ENCODE peak calls at places on chromosomes 16 and 17, in eight cellular contexts. G is activated CD8-positive, alpha-beta T cell treated with anti-CD3 and anti-CD28 coated beads for 36 hours; I is CD8-positive, alpha-beta T cell; D is GM13977; A is stomach; X is HFF-Myc; Q is H9; R is endothelial cell of umbilical vein. E is an unnamed sample.

GRCh38 chr16:65121870-65122723 is at the start of gene CDH11:
- DNase-seq in G (no peak), I (no peak), D (peak), A (peak), X (no peak), Q (peak), R (peak), E (no peak)

GRCh38 chr17:30021708-30022317 is 80.4 kb downstream of the EFCAB5 start:
- DNase-seq in G (peak), I (peak), D (peak), A (peak), X (peak), Q (no peak), R (peak), E (peak)

GRCh38 chr16:70685061-70685937 is 554 bp downstream of the MTSS2 start:
- DNase-seq in G (no peak), I (no peak), D (peak), A (no peak), X (no peak), Q (no peak), R (no peak), E (peak)

GRCh38 chr16:78932395-78932794 is 668.1 kb downstream of the MAF start:
- DNase-seq in G (no peak), I (no peak), D (no peak), A (no peak), X (no peak), Q (no peak), R (no peak), E (no peak)

GRCh38 chr16:88772871-88773811 is 11.9 kb downstream of the PIEZO1 start:
- DNase-seq in G (no peak), I (no peak), D (no peak), A (no peak), X (peak), Q (no peak), R (no peak), E (no peak)

GRCh38 chr16:55418586-55418985 is 60.4 kb upstream of the MMP2 start:
- DNase-seq in G (no peak), I (no peak), D (no peak), A (no peak), X (no peak), Q (peak), R (no peak), E (no peak)

GRCh38 chr16:46737621-46738214 is 10.4 kb downstream of the MYLK3 start:
- DNase-seq in G (no peak), I (no peak), D (no peak), A (no peak), X (no peak), Q (no peak), R (no peak), E (no peak)

GRCh38 chr16:78211951-78212350 is 112.5 kb downstream of the WWOX start:
- DNase-seq in G (no peak), I (no peak), D (no peak), A (peak), X (no peak), Q (peak), R (no peak), E (no peak)

GRCh38 chr17:74335529-74336062 is 9.6 kb downstream of the KIF19 start:
- DNase-seq in G (no peak), I (no peak), D (no peak), A (no peak), X (no peak), Q (no peak), R (no peak), E (no peak)

GRCh38 chr16:89971495-89972243 is 23.1 kb downstream of the DEF8 start:
- DNase-seq in G (no peak), I (no peak), D (no peak), A (no peak), X (no peak), Q (no peak), R (no peak), E (no peak)

GRCh38 chr16:77540656-77541055 is 105.8 kb upstream of the ADAMTS18 start:
- DNase-seq in G (no peak), I (no peak), D (no peak), A (no peak), X (no peak), Q (no peak), R (peak), E (no peak)

GRCh38 chr17:51258756-51259573 is 884 bp downstream of the MBTD1 start:
- DNase-seq in G (peak), I (no peak), D (no peak), A (no peak), X (no peak), Q (peak), R (peak), E (peak)

GRCh38 chr16:62201911-62202310 is 165.7 kb upstream of the CDH8 start:
- DNase-seq in G (no peak), I (no peak), D (no peak), A (no peak), X (no peak), Q (peak), R (no peak), E (no peak)

GRCh38 chr16:84266451-84266850 is 26.6 kb upstream of the KCNG4 start:
- DNase-seq in G (peak), I (no peak), D (peak), A (no peak), X (no peak), Q (peak), R (peak), E (peak)

GRCh38 chr17:55587608-55588139 is 76.4 kb upstream of the SMIM36 start:
- DNase-seq in G (no peak), I (no peak), D (no peak), A (no peak), X (peak), Q (no peak), R (no peak), E (no peak)

GRCh38 chr17:55144518-55144917 is 120.2 kb upstream of the HLF start:
- DNase-seq in G (no peak), I (no peak), D (no peak), A (no peak), X (no peak), Q (no peak), R (no peak), E (no peak)

GRCh38 chr17:59838196-59838911 is 54.4 kb downstream of the TUBD1 start:
- DNase-seq in G (peak), I (no peak), D (no peak), A (no peak), X (no peak), Q (no peak), R (peak), E (no peak)

GRCh38 chr16:70428178-70428998 is 10.5 kb downstream of the ST3GAL2 start:
- DNase-seq in G (peak), I (no peak), D (peak), A (peak), X (peak), Q (peak), R (peak), E (peak)

GRCh38 chr16:85653226-85653917 is 35.4 kb downstream of the GINS2 start:
- DNase-seq in G (no peak), I (no peak), D (no peak), A (no peak), X (no peak), Q (no peak), R (no peak), E (no peak)

GRCh38 chr16:65068151-65068740 is 53.6 kb downstream of the CDH11 start:
- DNase-seq in G (no peak), I (no peak), D (no peak), A (no peak), X (no peak), Q (no peak), R (no peak), E (no peak)

GRCh38 chr17:17729620-17730249 is 48.5 kb downstream of the RAI1 start:
- DNase-seq in G (peak), I (peak), D (peak), A (peak), X (no peak), Q (peak), R (no peak), E (peak)

GRCh38 chr17:16415031-16415924 is at the start of gene TRPV2:
- DNase-seq in G (peak), I (peak), D (peak), A (peak), X (no peak), Q (peak), R (no peak), E (peak)

GRCh38 chr17:66493283-66494019 is 191.0 kb downstream of the PRKCA start:
- DNase-seq in G (no peak), I (no peak), D (no peak), A (no peak), X (no peak), Q (no peak), R (peak), E (no peak)

GRCh38 chr16:11677959-11678881 is 10.0 kb downstream of the SNN start:
- DNase-seq in G (no peak), I (no peak), D (no peak), A (no peak), X (no peak), Q (no peak), R (no peak), E (no peak)

GRCh38 chr16:88799569-88800276 is 3.9 kb upstream of the CDT1 start:
- DNase-seq in G (peak), I (no peak), D (no peak), A (no peak), X (no peak), Q (peak), R (no peak), E (no peak)

GRCh38 chr16:57299719-57300386 is 15.4 kb upstream of the PLLP start:
- DNase-seq in G (peak), I (peak), D (peak), A (peak), X (peak), Q (peak), R (peak), E (peak)
- TF ChIP-seq CTCF in G (no peak), I (no peak), D (no peak), A (no peak), X (no peak), Q (peak), R (peak), E (no peak)

GRCh38 chr17:2064980-2065785 is 10.3 kb downstream of the HIC1 start:
- DNase-seq in G (peak), I (no peak), D (peak), A (no peak), X (no peak), Q (peak), R (peak), E (peak)
- TF ChIP-seq CTCF in G (peak), I (no peak), D (peak), A (no peak), X (peak), Q (peak), R (peak), E (peak)

GRCh38 chr16:15509593-15510520 is 75.5 kb downstream of the BMERB1 start:
- DNase-seq in G (peak), I (no peak), D (no peak), A (no peak), X (no peak), Q (no peak), R (no peak), E (no peak)
- TF ChIP-seq CTCF in G (no peak), I (no peak), D (no peak), A (no peak), X (no peak), Q (peak), R (no peak), E (no peak)

DNA sequence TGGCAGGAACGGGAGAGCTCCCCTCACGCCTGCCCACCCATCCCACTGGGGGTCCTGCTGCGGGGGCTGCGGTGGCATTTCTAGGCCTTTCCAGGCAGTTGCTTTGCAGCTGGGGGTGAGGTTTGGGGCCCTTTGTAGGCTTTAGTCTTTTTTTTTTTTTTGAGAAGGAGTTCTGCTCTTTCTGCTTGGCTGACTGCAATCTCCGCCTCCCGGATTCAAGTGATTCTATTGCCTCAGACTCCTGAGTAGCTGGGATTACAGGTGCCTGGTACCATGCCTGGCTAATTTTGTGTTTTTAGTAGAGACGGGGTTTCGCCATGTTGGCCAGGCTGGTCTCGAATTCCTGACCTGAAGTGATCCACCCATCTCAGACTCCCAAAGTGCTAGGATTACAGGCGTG is 11.1 kb downstream of the TSC2 start:
- DNase-seq in G (no peak), I (no peak), D (no peak), A (no peak), X (no peak), Q (no peak), R (no peak), E (no peak)
- TF ChIP-seq CTCF in G (no peak), I (no peak), D (no peak), A (no peak), X (no peak), Q (no peak), R (no peak), E (no peak)

DNA sequence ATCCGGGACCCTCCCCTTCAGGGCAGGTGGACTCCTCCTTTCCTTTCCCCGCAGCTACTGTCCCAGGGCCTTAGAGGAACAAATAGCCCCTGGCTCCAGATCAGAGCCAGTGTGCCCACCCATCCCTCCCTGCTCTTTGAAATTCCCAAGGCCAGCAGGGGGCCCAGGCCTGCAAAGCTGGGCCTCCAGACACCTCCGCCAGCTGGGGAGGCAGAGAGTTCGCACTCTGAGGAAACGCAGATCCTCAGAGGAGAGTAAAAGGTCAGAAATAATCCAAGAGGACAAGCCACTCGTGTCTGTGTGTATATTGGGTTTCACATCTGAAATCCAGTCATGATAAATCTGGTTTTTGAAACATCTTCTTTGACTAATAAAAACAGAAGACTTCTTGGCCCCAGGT is 44.7 kb upstream of the TBX2 start:
- DNase-seq in G (no peak), I (no peak), D (no peak), A (no peak), X (no peak), Q (peak), R (no peak), E (no peak)
- TF ChIP-seq CTCF in G (no peak), I (no peak), D (no peak), A (no peak), X (no peak), Q (no peak), R (no peak), E (no peak)

GRCh38 chr17:13920413-13920812 is 148.9 kb upstream of the COX10 start:
- DNase-seq in G (no peak), I (no peak), D (no peak), A (no peak), X (no peak), Q (no peak), R (no peak), E (no peak)

GRCh38 chr17:13922885-13923284 is 146.4 kb upstream of the COX10 start:
- DNase-seq in G (no peak), I (no peak), D (no peak), A (no peak), X (no peak), Q (no peak), R (no peak), E (no peak)

GRCh38 chr17:13931111-13931526 is 138.2 kb upstream of the COX10 start:
- DNase-seq in G (no peak), I (no peak), D (no peak), A (no peak), X (peak), Q (no peak), R (no peak), E (no peak)

GRCh38 chr17:13921841-13922776 is 147.2 kb upstream of the COX10 start:
- DNase-seq in G (no peak), I (no peak), D (no peak), A (no peak), X (no peak), Q (no peak), R (no peak), E (no peak)

GRCh38 chr17:13925579-13925978 is 143.7 kb upstream of the COX10 start:
- DNase-seq in G (no peak), I (no peak), D (no peak), A (no peak), X (no peak), Q (no peak), R (no peak), E (no peak)
- TF ChIP-seq CTCF in G (no peak), I (no peak), D (no peak), A (no peak), X (peak), Q (peak), R (no peak), E (no peak)

GRCh38 chr17:35171834-35172233 is 22.4 kb downstream of the SLC35G3 start:
- DNase-seq in G (no peak), I (no peak), D (no peak), A (no peak), X (no peak), Q (no peak), R (no peak), E (no peak)

GRCh38 chr17:35174835-35175334 is 19.3 kb downstream of the SLC35G3 start:
- DNase-seq in G (no peak), I (no peak), D (no peak), A (no peak), X (no peak), Q (no peak), R (no peak), E (no peak)

GRCh38 chr17:35169964-35170363 is 22.3 kb downstream of the UNC45B start:
- DNase-seq in G (no peak), I (no peak), D (no peak), A (no peak), X (no peak), Q (no peak), R (no peak), E (no peak)

GRCh38 chr17:35167666-35168065 is 20.0 kb downstream of the UNC45B start:
- DNase-seq in G (no peak), I (no peak), D (no peak), A (no peak), X (no peak), Q (no peak), R (no peak), E (no peak)

DNA sequence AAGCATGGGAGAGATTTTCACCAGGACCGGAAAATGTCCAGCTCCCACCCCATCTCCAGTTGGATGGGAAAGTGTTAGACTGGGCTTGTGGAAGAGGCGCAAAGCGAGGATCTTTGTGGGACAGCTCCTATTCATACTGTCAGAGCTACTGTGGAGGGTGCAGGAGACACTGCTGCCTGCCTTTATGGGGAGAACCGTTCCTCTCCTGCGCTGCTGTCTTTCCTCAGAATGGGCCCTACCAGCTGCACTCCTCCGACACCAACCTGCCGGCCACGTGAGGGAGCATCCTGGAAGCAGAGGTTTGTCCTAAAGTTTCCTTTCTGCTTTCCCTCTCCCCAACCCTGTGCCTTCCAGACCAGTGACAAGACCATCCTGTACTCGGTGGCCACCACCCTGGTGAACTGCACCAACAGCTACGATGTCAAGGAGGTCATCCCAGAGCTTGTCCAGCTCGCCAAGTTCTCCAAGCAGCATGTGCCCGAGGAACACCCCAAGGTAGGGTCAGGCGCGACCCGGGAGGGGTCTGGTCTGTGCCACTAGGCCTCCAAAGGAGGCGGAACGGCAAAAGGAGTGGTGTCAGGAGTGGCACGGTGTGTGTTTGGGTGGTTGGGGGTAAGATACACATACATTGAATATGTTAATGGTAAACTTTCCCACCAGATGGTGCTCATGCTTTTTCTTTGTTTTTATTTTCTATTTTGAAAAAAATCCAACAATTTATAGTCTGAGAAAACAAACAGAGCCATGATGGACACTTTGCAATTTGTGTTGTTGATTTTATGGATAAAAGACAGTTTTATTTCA is 23.0 kb downstream of the SLC35G3 start:
- DNase-seq in G (peak), I (no peak), D (peak), A (no peak), X (no peak), Q (no peak), R (peak), E (peak)
- TF ChIP-seq CTCF in G (peak), I (peak), D (peak), A (no peak), X (no peak), Q (no peak), R (no peak), E (peak)

GRCh38 chr17:32497431-32498205 is 10.8 kb downstream of the CDK5R1 start:
- DNase-seq in G (no peak), I (no peak), D (no peak), A (no peak), X (no peak), Q (peak), R (no peak), E (no peak)
- TF ChIP-seq CTCF in G (no peak), I (no peak), D (peak), A (no peak), X (peak), Q (peak), R (no peak), E (no peak)

DNA sequence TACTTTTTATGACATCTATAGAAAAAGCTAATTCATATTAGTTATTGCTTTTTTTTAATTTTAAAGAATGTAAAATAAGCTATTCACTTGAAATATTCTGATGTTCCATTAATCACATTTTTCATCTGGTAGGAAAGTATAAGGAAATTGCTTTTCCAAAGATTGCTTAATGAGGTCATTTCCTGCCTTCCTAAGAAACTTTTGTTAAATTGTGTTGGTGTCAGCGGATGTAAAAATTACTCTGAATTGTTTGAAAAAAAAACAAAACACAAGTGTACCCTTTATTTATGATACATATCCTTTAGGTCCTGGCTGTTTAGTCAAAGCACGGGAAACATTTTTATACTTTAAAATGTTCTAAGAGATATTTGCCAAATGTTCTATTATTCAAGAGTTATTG is 1357.4 kb upstream of the GOT2 start:
- DNase-seq in G (no peak), I (no peak), D (no peak), A (no peak), X (no peak), Q (no peak), R (peak), E (no peak)
- TF ChIP-seq CTCF in G (no peak), I (no peak), D (no peak), A (no peak), X (no peak), Q (no peak), R (no peak), E (no peak)

E was measured in GM20000.